ENCODE peak calls at places on chromosomes 12 and 14, in five cellular contexts. H is transverse colon, U is PC-3, L is H1, F is choroid plexus epithelial cell. P is an unnamed sample.

GRCh38 chr12:77343291-77343690 is 277.9 kb upstream of the E2F7 start:
- DNase-seq in H (no peak), U (peak), L (no peak), F (peak), P (peak)

GRCh38 chr12:95248604-95249355 is 31.2 kb downstream of the VEZT start:
- DNase-seq in H (no peak), U (no peak), L (no peak), F (peak), P (peak)

GRCh38 chr12:52530905-52531304 is 10.7 kb upstream of the KRT5 start:
- DNase-seq in H (no peak), U (no peak), L (no peak), F (no peak), P (no peak)

GRCh38 chr14:53432378-53432802 is 279.3 kb upstream of the DDHD1 start:
- DNase-seq in H (no peak), U (peak), L (peak), F (peak), P (peak)

GRCh38 chr14:92160619-92161018 is 38.9 kb downstream of the CPSF2 start:
- DNase-seq in H (no peak), U (no peak), L (no peak), F (peak), P (peak)

GRCh38 chr12:94560416-94561221 is 89.7 kb downstream of the TMCC3 start:
- DNase-seq in H (peak), U (peak), L (peak), F (peak), P (peak)

GRCh38 chr14:68486033-68486732 is 306.7 kb downstream of the ZFP36L1 start:
- DNase-seq in H (no peak), U (no peak), L (no peak), F (no peak), P (no peak)

GRCh38 chr12:11650697-11651281 is 1.3 kb downstream of the ETV6 start:
- DNase-seq in H (peak), U (peak), L (no peak), F (peak), P (peak)

GRCh38 chr14:33363687-33364086 is 425.0 kb downstream of the NPAS3 start:
- DNase-seq in H (no peak), U (no peak), L (no peak), F (peak), P (no peak)

GRCh38 chr12:55935742-55936151 is 4.8 kb downstream of the DGKA start:
- DNase-seq in H (no peak), U (no peak), L (no peak), F (peak), P (no peak)

GRCh38 chr12:69905801-69906200 is 80.8 kb downstream of the MYRFL start:
- DNase-seq in H (no peak), U (no peak), L (no peak), F (no peak), P (no peak)

GRCh38 chr14:92783813-92784431 is 10.2 kb upstream of the GOLGA5 start:
- DNase-seq in H (peak), U (peak), L (no peak), F (peak), P (peak)

GRCh38 chr14:22929104-22929847 is at the start of gene PRMT5:
- DNase-seq in H (peak), U (peak), L (peak), F (peak), P (peak)

GRCh38 chr14:69363055-69363454 is 35.0 kb downstream of the ERH start:
- DNase-seq in H (no peak), U (no peak), L (peak), F (peak), P (peak)

GRCh38 chr12:26746315-26746714 is 86.7 kb downstream of the ITPR2 start:
- DNase-seq in H (no peak), U (peak), L (no peak), F (peak), P (peak)

GRCh38 chr12:121968880-121969279 is 50.5 kb downstream of the CFAP251 start:
- DNase-seq in H (peak), U (no peak), L (no peak), F (no peak), P (no peak)

GRCh38 chr12:69534389-69534822 is 50.9 kb upstream of the CCT2 start:
- DNase-seq in H (peak), U (peak), L (peak), F (peak), P (peak)

DNA sequence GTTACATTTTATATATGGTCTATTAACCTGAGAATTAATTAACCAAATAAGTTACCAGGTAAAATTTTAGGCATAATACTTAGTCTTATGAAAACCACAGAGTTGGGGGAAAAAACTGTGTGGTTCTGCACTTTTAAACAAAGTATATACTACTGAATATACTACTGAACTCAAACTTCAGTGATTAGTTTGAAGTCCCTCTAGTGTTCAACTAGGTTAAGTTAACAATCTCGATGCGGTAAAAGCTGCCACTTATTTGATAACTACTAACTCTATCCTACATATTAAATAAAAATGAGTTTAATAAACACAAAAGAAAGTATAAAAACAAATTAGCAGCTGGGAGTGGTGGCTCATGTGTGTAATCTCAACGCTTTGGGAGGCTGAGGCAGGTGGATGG is 56.7 kb downstream of the MED13L start:
- DNase-seq in H (no peak), U (peak), L (no peak), F (no peak), P (no peak)
- TF ChIP-seq CTCF in H (no peak), U (peak), L (no peak), F (no peak), P (peak)

GRCh38 chr12:14240873-14241220 is 124.6 kb upstream of the ATF7IP start:
- DNase-seq in H (no peak), U (no peak), L (no peak), F (no peak), P (no peak)

GRCh38 chr12:14239935-14240872 is 125.3 kb upstream of the ATF7IP start:
- DNase-seq in H (peak), U (peak), L (no peak), F (no peak), P (no peak)

GRCh38 chr12:14238224-14238792 is 127.2 kb upstream of the ATF7IP start:
- DNase-seq in H (no peak), U (peak), L (no peak), F (peak), P (peak)

GRCh38 chr12:14243941-14244340 is 121.5 kb upstream of the ATF7IP start:
- DNase-seq in H (no peak), U (no peak), L (no peak), F (no peak), P (no peak)

DNA sequence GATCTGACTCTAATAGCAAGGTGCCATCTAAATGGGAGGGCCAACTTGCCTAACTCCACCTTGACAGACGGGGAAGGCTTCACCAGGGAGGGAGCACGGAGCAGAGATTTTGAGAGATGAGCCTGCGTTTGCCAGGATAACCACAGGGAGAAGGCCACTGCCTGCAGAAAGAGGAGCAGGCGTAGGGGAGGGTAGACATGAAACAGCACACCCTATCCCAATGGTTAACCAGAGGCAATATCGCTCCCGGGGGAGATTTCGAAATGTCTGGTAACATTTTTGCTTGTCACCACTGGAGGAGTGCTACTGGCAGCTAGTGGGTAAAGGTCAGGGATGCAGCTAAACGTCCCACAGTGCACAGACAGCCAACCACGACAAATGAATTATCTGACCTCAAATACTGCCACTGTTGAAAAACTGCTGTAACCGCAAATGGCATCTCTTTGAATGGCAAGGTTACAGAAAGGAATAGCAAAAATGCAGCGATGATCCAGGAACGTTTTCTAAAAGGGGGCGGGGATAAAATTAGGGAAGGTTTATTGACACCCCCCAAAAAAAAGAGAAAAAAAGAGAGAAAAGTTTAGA is 126.0 kb upstream of the ATF7IP start:
- DNase-seq in H (no peak), U (peak), L (no peak), F (peak), P (peak)
- H3K4me3 ChIP-seq in H (no peak), U (peak), L (peak), F (no peak), P (no peak)

DNA sequence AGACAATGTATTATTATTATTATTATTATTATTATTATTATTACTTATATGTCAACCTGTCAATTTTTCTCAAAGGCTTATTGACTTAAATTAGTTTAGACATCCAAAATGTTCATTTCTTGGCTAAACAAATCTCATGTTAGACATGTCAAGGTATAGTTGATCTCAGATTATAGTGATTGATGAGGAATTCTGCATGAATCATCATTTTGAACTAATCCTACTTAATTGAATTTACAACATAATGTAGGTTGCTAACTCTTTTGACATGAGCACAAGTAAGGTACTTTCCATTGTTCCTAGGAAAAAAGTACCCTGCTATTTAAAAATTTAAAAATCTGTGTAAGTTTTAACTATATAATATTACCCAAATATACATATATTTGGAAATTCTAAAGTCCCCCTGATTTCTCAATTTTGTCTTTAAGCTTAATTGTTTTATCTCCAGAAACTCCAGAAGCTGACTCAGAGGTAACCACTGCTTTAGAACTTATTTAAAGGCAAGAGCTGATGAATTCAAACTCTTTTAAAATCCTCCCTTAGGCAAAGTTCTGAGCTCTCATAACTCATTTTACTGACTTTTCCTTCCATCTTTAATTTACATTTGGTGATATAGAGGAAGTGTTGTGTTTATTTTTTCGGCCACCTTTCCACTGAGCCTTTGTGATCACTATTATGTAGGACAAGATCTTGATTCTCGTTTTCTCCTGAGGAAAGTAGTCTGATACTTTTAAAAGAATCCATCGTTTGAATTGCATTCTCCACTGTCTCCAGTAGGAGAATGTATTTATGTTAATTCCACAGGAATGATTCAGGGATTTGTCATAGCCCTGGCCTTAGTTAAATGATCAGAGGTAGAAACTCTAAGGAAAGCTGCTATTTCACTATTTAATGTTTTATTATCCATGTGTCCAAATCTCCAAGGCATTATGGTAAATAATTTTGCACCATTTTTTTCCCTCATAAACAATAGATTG is 1304.5 kb downstream of the AACS start:
- DNase-seq in H (no peak), U (peak), L (no peak), F (peak), P (peak)
- TF ChIP-seq CTCF in H (no peak), U (peak), L (peak), F (no peak), P (peak)

GRCh38 chr12:80708535-80709328 is 1.3 kb downstream of the MYF6 start:
- DNase-seq in H (no peak), U (no peak), L (no peak), F (peak), P (peak)
- H3K4me3 ChIP-seq in H (no peak), U (no peak), L (peak), F (peak), P (no peak)

GRCh38 chr12:61546296-61546695 is 713.9 kb upstream of the USP15 start:
- DNase-seq in H (no peak), U (peak), L (no peak), F (no peak), P (no peak)
- TF ChIP-seq CTCF in H (no peak), U (peak), L (peak), F (no peak), P (no peak)

DNA sequence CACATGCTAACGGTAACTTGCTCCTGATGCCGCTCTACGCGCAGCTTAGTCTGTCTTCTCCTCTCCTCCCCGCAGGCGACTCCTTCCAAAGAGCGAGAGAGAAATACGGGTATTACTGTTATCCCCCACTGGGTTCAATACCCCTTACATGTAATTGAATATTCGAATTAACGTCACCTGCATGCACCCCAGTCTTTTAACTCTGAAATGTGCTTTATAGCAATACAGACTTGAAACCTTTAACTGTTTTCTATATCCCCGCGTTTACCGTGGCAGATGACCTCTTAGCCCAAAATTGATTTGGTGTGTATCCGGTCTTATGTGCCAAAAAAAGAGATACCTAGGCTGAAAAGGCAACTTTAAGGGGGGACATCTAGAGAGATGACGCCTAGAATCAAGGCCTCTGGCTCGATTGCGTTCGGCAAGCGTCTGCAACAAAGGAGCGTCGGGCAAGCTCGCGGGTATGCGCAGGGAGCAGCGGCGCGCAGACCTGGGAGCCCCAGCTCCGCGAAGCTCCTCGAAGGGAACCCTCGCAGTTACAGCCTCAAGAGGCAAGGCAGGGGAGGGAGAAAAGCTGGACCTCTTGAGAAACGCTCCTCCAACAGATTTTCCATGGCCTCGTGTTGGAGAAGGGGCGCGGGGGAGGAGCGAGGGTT is 6.8 kb upstream of the FOXG1 start:
- DNase-seq in H (no peak), U (no peak), L (no peak), F (no peak), P (no peak)
- H3K4me3 ChIP-seq in H (no peak), U (no peak), L (peak), F (no peak), P (no peak)

DNA sequence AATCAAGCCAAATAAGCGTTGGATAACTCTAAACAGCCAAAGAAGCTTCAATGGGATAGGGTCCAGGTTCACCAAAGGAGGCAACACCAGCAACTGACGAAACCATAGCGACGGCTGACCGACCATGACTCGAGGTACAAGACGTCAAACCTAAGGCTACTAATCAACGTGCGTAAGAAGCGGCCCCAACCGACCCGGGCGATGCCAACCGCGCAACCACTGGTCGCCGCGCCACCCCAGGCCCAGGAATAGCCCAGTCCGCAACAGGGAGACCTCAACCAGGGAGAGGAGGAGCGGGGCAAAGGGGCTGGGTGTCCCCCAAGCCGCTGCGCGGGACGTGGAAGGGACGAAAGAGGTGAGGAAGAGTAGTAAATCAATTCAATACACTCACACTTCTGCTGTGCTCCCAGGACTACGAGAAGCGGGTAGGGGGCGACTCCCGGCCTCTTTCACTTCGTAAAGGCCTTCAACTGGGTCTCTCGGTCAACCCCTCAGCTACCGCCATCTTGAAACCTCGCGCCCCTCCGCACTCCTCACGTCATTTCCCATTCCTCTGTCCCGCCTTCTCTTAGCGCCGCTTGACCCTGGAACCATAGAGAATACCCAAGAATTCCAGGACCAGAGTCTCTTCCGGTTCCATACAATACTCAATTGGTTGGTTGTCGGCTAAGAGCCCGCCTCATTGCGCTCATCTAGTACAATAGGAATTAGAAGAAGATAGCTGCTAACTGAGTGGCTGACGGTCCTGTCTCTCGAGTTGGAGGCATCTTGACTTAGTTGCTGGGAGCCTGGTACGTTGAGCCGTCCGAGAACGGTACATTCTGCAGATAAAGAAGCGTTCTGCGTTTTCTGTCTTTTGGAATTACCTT is at the start of the genes C12orf60 and WBP11:
- DNase-seq in H (peak), U (peak), L (peak), F (peak), P (peak)
- TF ChIP-seq CTCF in H (no peak), U (no peak), L (no peak), F (no peak), P (no peak)

P was measured in fibroblast of mammary gland.